ENCODE peak calls at places on chromosome 9, in nine cellular contexts. J is tibial artery, U is D341Med, C is GM13976, F is NCI-H1092 treated with DMSO at 0.1 percent for 48 hours, T is NAMALWA, L is T-helper 1 cell, R is iris pigment epithelial cell, Q is adipocyte. V is an unnamed sample.

GRCh38 chr9:17018001-17018491 is 116.8 kb upstream of the CNTLN start:
- DNase-seq in J (peak), U (no peak), C (no peak), F (no peak), T (no peak), L (no peak), R (peak), Q (peak), V (no peak)

GRCh38 chr9:115590016-115590415 is 472.1 kb upstream of the TNC start:
- DNase-seq in J (peak), U (no peak), C (no peak), F (no peak), T (no peak), L (no peak), R (peak), Q (peak), V (no peak)

GRCh38 chr9:10265102-10265708 is 347.6 kb downstream of the PTPRD start:
- DNase-seq in J (no peak), U (no peak), C (no peak), F (no peak), T (no peak), L (no peak), R (peak), Q (peak), V (no peak)

GRCh38 chr9:137590469-137591383 is at the start of gene ZMYND19:
- DNase-seq in J (peak), U (peak), C (peak), F (peak), T (peak), L (peak), R (peak), Q (peak), V (peak)

GRCh38 chr9:91896513-91897121 is 53.4 kb downstream of the ROR2 start:
- DNase-seq in J (no peak), U (no peak), C (no peak), F (peak), T (no peak), L (no peak), R (peak), Q (peak), V (no peak)

GRCh38 chr9:127875306-127875966 is 2.0 kb downstream of the AK1 start:
- DNase-seq in J (no peak), U (no peak), C (no peak), F (no peak), T (no peak), L (no peak), R (peak), Q (peak), V (no peak)

GRCh38 chr9:119675951-119676350 is 306.7 kb upstream of the BRINP1 start:
- DNase-seq in J (no peak), U (no peak), C (no peak), F (peak), T (no peak), L (no peak), R (no peak), Q (no peak), V (no peak)

GRCh38 chr9:37974506-37975173 is 70.7 kb upstream of the SLC25A51 start:
- DNase-seq in J (no peak), U (no peak), C (no peak), F (no peak), T (no peak), L (no peak), R (peak), Q (peak), V (no peak)

GRCh38 chr9:128160603-128160987 is 530 bp downstream of the BBLN start:
- DNase-seq in J (no peak), U (peak), C (peak), F (no peak), T (peak), L (no peak), R (peak), Q (peak), V (no peak)

GRCh38 chr9:112555844-112556482 is 69.3 kb downstream of the KIAA1958 start:
- DNase-seq in J (no peak), U (no peak), C (no peak), F (no peak), T (no peak), L (no peak), R (no peak), Q (no peak), V (no peak)

GRCh38 chr9:116414374-116414773 is 260.8 kb downstream of the PAPPA start:
- DNase-seq in J (no peak), U (no peak), C (no peak), F (no peak), T (no peak), L (no peak), R (no peak), Q (no peak), V (no peak)

GRCh38 chr9:76717176-76717575 is 47.1 kb upstream of the PCA3 start:
- DNase-seq in J (no peak), U (no peak), C (no peak), F (peak), T (no peak), L (no peak), R (no peak), Q (no peak), V (no peak)

GRCh38 chr9:96299823-96300222 is 2.2 kb downstream of the HSD17B3 start:
- DNase-seq in J (no peak), U (no peak), C (no peak), F (no peak), T (no peak), L (no peak), R (peak), Q (peak), V (no peak)